ENCODE peak calls at places on chromosomes 16 and 17, in four cellular contexts. K is fibroblast of mammary gland, Y is choroid plexus epithelial cell, C is heart left ventricle. W is an unnamed sample.

GRCh38 chr16:89873109-89873821 is at the start of gene TCF25:
- DNase-seq in C (peak; percentile 86), Y (peak; percentile 86), K (peak; percentile 77), W (peak; percentile 100)

GRCh38 chr17:73393962-73394361 is 82.2 kb upstream of the CDC42EP4 start:
- DNase-seq in Y (peak; percentile 54), C (no peak), K (peak; percentile 40), W (peak; percentile 73)

GRCh38 chr17:7834554-7834890 is 505 bp downstream of the KDM6B start:
- DNase-seq in K (no peak), Y (peak; percentile 33), C (peak; percentile 76), W (peak; percentile 75)

GRCh38 chr16:56611281-56611833 is 3.0 kb downstream of the MT2A start:
- DNase-seq in Y (peak; percentile 52), K (peak; percentile 86), C (peak; percentile 91), W (no peak)

GRCh38 chr17:4947411-4948165 is 742 bp downstream of the PFN1 start:
- DNase-seq in Y (peak; percentile 64), K (peak; percentile 39), C (peak; percentile 67), W (peak; percentile 91)

GRCh38 chr16:86575754-86576557 is 2.4 kb upstream of the FOXL1 start:
- DNase-seq in Y (peak; percentile 97), K (peak; percentile 98), C (peak; percentile 80), W (peak; percentile 97)

GRCh38 chr17:19448341-19449268 is 37.6 kb downstream of the RNF112 start:
- DNase-seq in C (no peak), Y (peak; percentile 98), K (peak; percentile 99), W (no peak)

GRCh38 chr16:4692460-4693295 is 684 bp upstream of the NUDT16L1 start:
- DNase-seq in Y (peak; percentile 11), K (no peak), C (peak; percentile 25), W (peak; percentile 72)

GRCh38 chr16:27544671-27545070 is 5.0 kb downstream of the GTF3C1 start:
- DNase-seq in K (no peak), C (no peak), Y (no peak), W (no peak)

GRCh38 chr16:35748621-35749252 is 2289.3 kb downstream of the TP53TG3F start:
- DNase-seq in C (no peak), Y (no peak), K (no peak), W (peak; percentile 22)

GRCh38 chr17:16923904-16924700 is 47.8 kb downstream of the TNFRSF13B start:
- DNase-seq in K (no peak), C (no peak), Y (no peak), W (peak; percentile 24)

GRCh38 chr17:78934681-78935418 is 9.7 kb upstream of the TIMP2 start:
- DNase-seq in Y (no peak), K (no peak), C (no peak), W (no peak)

GRCh38 chr17:34434065-34434464 is 71.0 kb upstream of the CCL1 start:
- DNase-seq in C (no peak), K (no peak), Y (no peak), W (no peak)

GRCh38 chr17:67779098-67779672 is 46.1 kb upstream of the BPTF start:
- DNase-seq in Y (peak; percentile 92), K (peak; percentile 92), C (peak; percentile 85), W (peak; percentile 94)

GRCh38 chr16:4338712-4339299 is 12.3 kb downstream of the PAM16 start:
- DNase-seq in Y (no peak), K (no peak), C (no peak), W (no peak)

GRCh38 chr16:29844575-29845331 is 18.3 kb downstream of the CDIPT start:
- DNase-seq in Y (peak; percentile 33), C (no peak), K (peak; percentile 71), W (peak; percentile 22)

GRCh38 chr17:64385187-64386083 is 5.2 kb downstream of the PECAM1 start:
- DNase-seq in Y (peak; percentile 90), C (peak; percentile 81), K (peak; percentile 95), W (no peak)

GRCh38 chr16:25340973-25341372 is 83.3 kb upstream of the ZKSCAN2 start:
- DNase-seq in Y (no peak), K (no peak), C (no peak), W (no peak)

GRCh38 chr17:77247048-77247541 is 106.3 kb downstream of the SEC14L1 start:
- DNase-seq in Y (peak; percentile 76), C (peak; percentile 83), K (peak; percentile 59), W (peak; percentile 98)

GRCh38 chr17:74777884-74778490 is 1.8 kb upstream of the NAT9 start:
- DNase-seq in K (peak; percentile 15), C (no peak), Y (no peak), W (no peak)

GRCh38 chr16:75764154-75764768 is 38.0 kb upstream of the CPHXL start:
- DNase-seq in C (no peak), Y (peak; percentile 81), K (peak; percentile 73), W (peak; percentile 73)

GRCh38 chr16:27108051-27108770 is 41.5 kb downstream of the C16orf82 start:
- DNase-seq in K (no peak), Y (no peak), C (no peak), W (peak; percentile 16)

GRCh38 chr17:75619506-75620431 is 13.5 kb upstream of the SMIM5 start:
- DNase-seq in Y (peak; percentile 54), C (no peak), K (peak; percentile 22), W (peak; percentile 95)

GRCh38 chr16:89909777-89910716 is 8.6 kb upstream of the MC1R start:
- DNase-seq in C (peak; percentile 84), K (peak; percentile 82), Y (peak; percentile 84), W (peak; percentile 98)

GRCh38 chr17:71519285-71519684 is 601.5 kb upstream of the SOX9 start:
- DNase-seq in K (no peak), Y (no peak), C (no peak), W (no peak)

GRCh38 chr17:71948703-71949422 is 172.0 kb upstream of the SOX9 start:
- DNase-seq in Y (no peak), K (no peak), C (no peak), W (no peak)

GRCh38 chr17:2735896-2736295 is 13.6 kb downstream of the CCDC92B start:
- DNase-seq in K (no peak), C (no peak), Y (peak; percentile 9), W (no peak)

GRCh38 chr16:19722269-19722952 is 4.3 kb downstream of the IQCK start:
- DNase-seq in C (no peak), Y (no peak), K (no peak), W (no peak)

GRCh38 chr17:27294689-27295630 is 1.0 kb downstream of the WSB1 start:
- DNase-seq in K (peak; percentile 89), C (peak; percentile 60), Y (peak; percentile 94), W (peak; percentile 54)

GRCh38 chr17:27529230-27529796 is 73.1 kb downstream of the KSR1 start:
- DNase-seq in C (no peak), K (no peak), Y (peak; percentile 88), W (no peak)

DNA sequence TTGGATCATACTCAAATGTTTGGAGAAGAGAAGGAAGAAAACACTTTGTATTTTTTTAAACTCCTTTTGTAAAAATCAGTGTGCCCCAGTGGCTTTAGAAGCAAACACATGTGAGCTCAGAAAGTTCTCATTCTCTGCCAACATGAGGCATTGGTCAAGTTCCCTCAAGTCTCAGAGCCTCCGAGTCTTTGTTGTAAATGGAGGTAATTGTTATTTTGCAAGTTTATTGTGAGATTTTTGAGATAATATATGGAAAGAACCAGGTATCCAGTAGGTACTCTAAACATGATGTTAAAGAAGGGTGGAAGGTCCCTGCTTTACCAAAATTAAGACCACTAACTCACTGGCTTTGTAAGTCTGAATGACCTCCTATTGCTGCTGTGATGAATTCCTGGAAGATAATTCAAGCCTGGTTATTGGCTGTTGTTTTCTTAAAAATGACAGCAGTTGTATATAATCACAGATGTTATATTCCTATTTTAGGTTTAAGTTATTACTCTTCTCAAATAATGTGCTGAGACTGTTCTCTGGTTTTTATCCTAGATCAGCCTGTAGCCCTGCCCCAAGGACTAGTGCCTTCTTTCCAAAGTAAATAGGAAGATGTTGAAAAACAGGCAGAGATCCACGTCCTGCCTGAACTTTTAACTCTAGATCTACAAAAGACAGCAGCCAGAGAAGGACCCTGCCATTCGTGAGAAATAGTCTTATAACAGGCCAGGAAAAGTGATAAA is 2.4 kb downstream of the HLF start:
- DNase-seq in K (no peak), C (no peak), Y (no peak), W (no peak)
- H3K4me3 ChIP-seq in K (no peak overlapping the region), C (peak overlapping the region; percentile 34), Y (no peak overlapping the region), W (no peak overlapping the region)

GRCh38 chr16:58509256-58510096 is 5.8 kb upstream of the SETD6 start:
- DNase-seq in Y (no peak), C (no peak), K (no peak), W (no peak)
- H3K4me3 ChIP-seq in Y (no peak overlapping the region), C (no peak overlapping the region), K (no peak overlapping the region), W (no peak overlapping the region)

GRCh38 chr17:46152423-46152822 is 40.8 kb downstream of the KANSL1 start:
- DNase-seq in C (no peak), K (no peak), Y (no peak), W (no peak)
- H3K4me3 ChIP-seq in C (no peak overlapping the region), K (no peak overlapping the region), Y (no peak overlapping the region), W (no peak overlapping the region)

GRCh38 chr16:60123387-60124023 is 1389.4 kb upstream of the GOT2 start:
- DNase-seq in C (no peak), K (peak; percentile 1), Y (no peak), W (no peak)

GRCh38 chr16:60127196-60127595 is 1393.1 kb upstream of the GOT2 start:
- DNase-seq in C (no peak), Y (no peak), K (no peak), W (no peak)
- H3K4me3 ChIP-seq in C (no peak overlapping the region), Y (no peak overlapping the region), K (no peak overlapping the region), W (no peak overlapping the region)

GRCh38 chr17:6755731-6756184 is at the start of gene XAF1:
- DNase-seq in K (peak; percentile 60), C (peak; percentile 54), Y (peak; percentile 87), W (peak; percentile 32)
- H3K4me3 ChIP-seq in K (peak within 1 kb of the TSS; percentile 56), C (peak within 1 kb of the TSS; percentile 62), Y (peak within 1 kb of the TSS; percentile 64), W (no peak within 1 kb of the TSS)

DNA sequence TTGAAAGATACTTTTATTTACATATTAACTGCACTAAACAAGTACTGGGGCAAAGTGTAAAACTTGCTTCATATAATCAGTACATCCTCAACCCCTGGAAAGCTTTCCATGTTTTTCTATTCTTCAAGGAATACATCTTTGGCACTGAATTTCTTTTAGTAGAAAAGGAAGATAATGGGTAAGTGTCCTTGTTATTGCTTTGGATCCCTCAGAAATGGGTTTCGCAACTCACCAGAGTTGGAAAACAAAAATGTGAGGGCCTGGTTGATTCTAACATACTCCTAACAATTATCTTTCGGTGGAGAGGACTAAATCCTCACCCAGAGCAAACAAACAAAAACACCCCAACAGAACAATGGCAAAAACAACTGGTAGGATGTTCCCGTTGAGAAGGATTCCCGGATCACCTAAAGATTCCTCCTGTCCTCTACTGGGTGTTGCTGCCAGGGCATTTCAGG is 120.4 kb downstream of the PARN start:
- DNase-seq in K (peak; percentile 57), Y (peak; percentile 46), C (no peak), W (peak; percentile 29)
- H3K4me3 ChIP-seq in K (no peak overlapping the region), Y (no peak overlapping the region), C (no peak overlapping the region), W (no peak overlapping the region)

W was measured in H7.